ENCODE peak calls at places on chromosomes 6 and 20, in four cellular contexts. F is K562, D is HepG2, X is GM12878. S is an unnamed sample.

GRCh38 chr6:151325075-151326050 is 66.0 kb downstream of the ZBTB2 start:
- DNase-seq in F (no peak), D (peak; percentile 62), X (no peak), S (peak; percentile 58)

GRCh38 chr20:34771680-34772081 is 53.8 kb downstream of the NCOA6 start:
- DNase-seq in F (no peak), D (no peak), X (no peak), S (no peak)

GRCh38 chr6:156423075-156423474 is 354.1 kb upstream of the ARID1B start:
- DNase-seq in F (no peak), D (no peak), X (no peak), S (no peak)

GRCh38 chr6:146891615-146892265 is 293.0 kb downstream of the ADGB start:
- DNase-seq in F (no peak), D (no peak), X (no peak), S (no peak)

GRCh38 chr6:89081129-89081422 is 525 bp downstream of the PNRC1 start:
- DNase-seq in F (no peak), D (no peak), X (no peak), S (no peak)

GRCh38 chr6:169799474-169799926 is 48.1 kb downstream of the ERMARD start:
- DNase-seq in F (no peak), D (peak; percentile 95), X (no peak), S (no peak)

GRCh38 chr20:49346682-49347081 is 68.8 kb upstream of the ZNFX1 start:
- DNase-seq in F (no peak), D (no peak), X (no peak), S (no peak)

GRCh38 chr20:258963-259362 is 1.4 kb downstream of the DEFB132 start:
- DNase-seq in F (peak; percentile 67), D (peak; percentile 67), X (no peak), S (no peak)

GRCh38 chr6:163776549-163777378 is 362.2 kb downstream of the QKI start:
- DNase-seq in F (no peak), D (no peak), X (no peak), S (no peak)

GRCh38 chr6:30612687-30613248 is 4.3 kb downstream of the PPP1R10 start:
- DNase-seq in F (no peak), D (no peak), X (no peak), S (no peak)

GRCh38 chr6:25949695-25950094 is 12.9 kb upstream of the TRIM38 start:
- DNase-seq in F (no peak), D (no peak), X (no peak), S (no peak)

GRCh38 chr6:47096233-47096887 is 54.2 kb upstream of the ADGRF1 start:
- DNase-seq in F (no peak), D (no peak), X (no peak), S (no peak)

GRCh38 chr6:43219119-43219518 is 10.2 kb downstream of the DNPH1 start:
- DNase-seq in F (no peak), D (no peak), X (no peak), S (no peak)

GRCh38 chr6:130620338-130620781 is 206.8 kb upstream of the SMLR1 start:
- DNase-seq in F (no peak), D (no peak), X (no peak), S (no peak)

GRCh38 chr6:166515072-166515810 is 71.2 kb downstream of the RAMACL start:
- DNase-seq in F (peak; percentile 22), D (peak; percentile 14), X (no peak), S (no peak)

DNA sequence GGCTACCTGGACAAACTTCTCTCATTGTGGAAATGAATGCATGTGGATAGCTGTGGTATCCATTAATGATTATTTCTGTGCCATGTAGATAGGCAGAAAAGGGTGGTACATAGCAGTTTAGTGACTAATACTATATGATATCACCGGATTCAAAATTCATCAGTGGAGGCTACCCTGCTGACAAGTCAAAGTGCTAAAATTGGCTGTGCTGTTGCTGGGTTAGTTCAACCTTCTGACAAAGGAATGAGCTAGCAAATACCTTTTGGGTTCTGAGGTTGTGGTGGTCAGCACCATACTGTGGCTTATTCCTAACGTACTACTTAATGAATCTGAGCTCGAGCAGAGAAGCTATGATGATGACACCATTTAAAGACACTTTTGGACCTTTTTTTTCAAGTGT is 109.1 kb downstream of the TFAP2B start:
- DNase-seq in F (no peak), D (no peak), X (no peak), S (no peak)
- TF ChIP-seq CBFB in F (no peak), D (no peak), X (no peak), S (no peak)

GRCh38 chr6:52632011-52632410 is 38.9 kb upstream of the TMEM14A start:
- DNase-seq in F (no peak), D (no peak), X (no peak), S (no peak)
- TF ChIP-seq CBFB in F (no peak), D (no peak), X (no peak), S (no peak)

GRCh38 chr6:49499623-49500022 is at the start of gene GLYATL3:
- DNase-seq in F (no peak), D (no peak), X (no peak), S (no peak)

GRCh38 chr6:49499121-49499520 is 602 bp upstream of the GLYATL3 start:
- DNase-seq in F (no peak), D (no peak), X (no peak), S (no peak)

DNA sequence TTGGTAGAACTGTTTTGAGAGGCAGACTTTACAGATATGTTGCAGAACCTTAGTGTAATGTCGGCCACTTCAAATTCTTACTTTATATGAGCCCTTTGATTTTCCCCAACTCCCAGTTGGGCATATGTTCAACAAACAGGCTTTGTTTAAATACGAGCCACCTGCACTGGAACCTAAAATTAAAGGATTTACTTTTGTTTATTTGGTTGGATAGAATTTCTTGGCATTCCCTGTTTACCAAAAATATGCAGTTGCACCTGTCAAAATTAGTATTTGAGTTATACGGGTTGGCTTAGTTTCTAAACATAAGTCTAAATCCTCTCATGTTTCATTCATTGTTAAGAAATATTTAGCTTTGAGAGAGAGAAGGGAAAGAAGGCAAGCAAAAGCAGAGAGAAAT is 2.4 kb upstream of the GLYATL3 start:
- DNase-seq in F (no peak), D (no peak), X (no peak), S (no peak)
- TF ChIP-seq CBFB in F (no peak), D (no peak), X (no peak), S (no peak)

GRCh38 chr20:58542411-58543095 is 27.4 kb upstream of the APCDD1L start:
- DNase-seq in F (peak; percentile 32), D (no peak), X (no peak), S (no peak)
- TF ChIP-seq CBFB in F (no peak), D (no peak), X (no peak), S (no peak)

GRCh38 chr20:52494244-52494643 is 302.7 kb upstream of the ZFP64 start:
- DNase-seq in F (no peak), D (no peak), X (no peak), S (no peak)
- TF ChIP-seq CBFB in F (no peak), D (no peak), X (no peak), S (no peak)

DNA sequence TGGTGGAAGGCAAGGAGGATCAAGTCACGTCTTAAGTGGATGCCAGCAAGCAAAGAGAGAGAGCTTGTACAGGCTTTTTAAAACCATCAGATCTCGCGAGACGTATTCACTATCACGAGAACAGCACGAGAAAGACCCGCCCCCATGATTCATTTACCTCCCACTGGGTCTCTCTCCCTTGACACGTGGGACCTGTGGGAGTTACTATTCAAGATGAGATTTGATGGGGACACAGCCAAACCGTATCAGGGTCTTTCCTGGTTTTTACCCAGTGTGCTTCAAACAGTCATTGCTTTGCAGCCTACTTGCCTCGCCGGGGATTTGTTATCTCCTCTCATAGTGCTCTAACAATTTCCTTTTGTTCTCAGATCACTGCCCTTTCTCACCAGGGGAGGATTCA is 108.2 kb downstream of the UST start:
- DNase-seq in F (no peak), D (no peak), X (no peak), S (no peak)
- TF ChIP-seq CBFB in F (no peak), D (no peak), X (no peak), S (no peak)

GRCh38 chr20:40748182-40748581 is 59.1 kb upstream of the MAFB start:
- DNase-seq in F (no peak), D (no peak), X (no peak), S (no peak)

GRCh38 chr20:40743172-40743775 is 54.2 kb upstream of the MAFB start:
- DNase-seq in F (no peak), D (no peak), X (no peak), S (no peak)

GRCh38 chr20:40744072-40744471 is 55.0 kb upstream of the MAFB start:
- DNase-seq in F (no peak), D (no peak), X (no peak), S (no peak)

GRCh38 chr20:40741507-40742106 is 52.6 kb upstream of the MAFB start:
- DNase-seq in F (peak; percentile 56), D (peak; percentile 57), X (no peak), S (peak; percentile 66)

DNA sequence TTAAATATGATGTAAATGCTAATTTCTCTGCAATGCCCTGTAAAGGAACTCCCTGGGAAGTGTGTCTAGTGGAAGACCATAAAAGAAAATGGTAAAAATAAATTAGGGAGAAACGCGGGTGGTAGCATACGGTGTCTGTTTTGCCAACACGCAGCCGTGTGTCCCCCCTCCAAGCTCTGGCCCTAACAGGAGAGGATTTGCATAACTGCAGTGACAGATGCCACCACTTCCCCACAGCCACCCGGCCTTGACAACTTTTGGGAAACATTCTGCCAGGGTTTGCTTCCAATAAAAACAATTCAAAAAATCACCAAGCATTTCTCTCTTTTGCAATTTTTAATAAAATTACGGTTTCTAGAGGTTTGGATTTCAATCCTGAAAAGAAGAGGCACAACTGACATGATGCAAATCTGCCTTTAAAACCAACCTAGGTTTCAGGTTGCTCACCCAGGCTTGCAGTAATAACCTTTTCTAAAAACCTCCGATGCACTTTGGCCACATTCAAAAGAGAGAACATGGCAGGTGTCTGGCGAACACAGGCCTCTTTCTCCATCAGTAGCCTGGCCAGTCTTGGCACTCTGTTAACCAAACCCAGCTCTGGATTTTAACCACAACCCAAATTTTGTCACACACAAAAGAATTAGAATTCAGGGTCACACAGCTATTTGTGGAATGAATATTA is 55.6 kb upstream of the MAFB start:
- DNase-seq in F (no peak), D (no peak), X (no peak), S (no peak)
- TF ChIP-seq CBFB in F (no peak), D (no peak), X (no peak), S (no peak)